ENCODE peak calls at places on chromosomes 3 and 15, in nine cellular contexts. S is tibial nerve, Z is H1, P is uterus, M is right lobe of liver, U is stomach, C is esophagus squamous epithelium, N is heart left ventricle, F is body of pancreas. W is an unnamed sample. For H3K4me1, the result is how much of the 10 kb centered on the place peaks cover.

GRCh38 chr15:53473886-53474285 is 285.6 kb downstream of the WDR72 start:
- DNase-seq in S (no peak), Z (no peak), P (no peak), M (no peak), U (no peak), C (no peak), N (no peak), F (no peak), W (no peak)

GRCh38 chr15:77860101-77860691 is 217.3 kb downstream of the TBC1D2B start:
- DNase-seq in S (no peak), Z (no peak), P (no peak), M (no peak), U (no peak), C (no peak), N (no peak), F (no peak), W (no peak)

GRCh38 chr3:101184111-101184510 is 136.3 kb downstream of the IMPG2 start:
- DNase-seq in S (no peak), Z (no peak), P (no peak), M (no peak), U (no peak), C (no peak), N (no peak), F (no peak), W (no peak)

GRCh38 chr3:132378-132777 is 64.2 kb upstream of the CHL1 start:
- DNase-seq in S (no peak), Z (no peak), P (no peak), M (no peak), U (no peak), C (no peak), N (no peak), F (no peak), W (no peak)

GRCh38 chr15:60390931-60391501 is 6.8 kb downstream of the ANXA2 start:
- DNase-seq in S (no peak), Z (no peak), P (peak), M (no peak), U (peak), C (peak), N (no peak), F (peak), W (peak)

GRCh38 chr3:59775106-59775505 is 725.3 kb upstream of the CFAP20DC start:
- DNase-seq in S (no peak), Z (no peak), P (no peak), M (no peak), U (no peak), C (no peak), N (no peak), F (no peak), W (no peak)

GRCh38 chr3:139123377-139124095 is 78.8 kb upstream of the PRR23C start:
- DNase-seq in S (peak), Z (peak), P (no peak), M (no peak), U (no peak), C (no peak), N (no peak), F (no peak), W (no peak)

GRCh38 chr3:152737021-152737908 is 97.7 kb upstream of the P2RY1 start:
- DNase-seq in S (peak), Z (no peak), P (peak), M (no peak), U (no peak), C (no peak), N (no peak), F (peak), W (no peak)

GRCh38 chr15:100879046-100879445 is 585 bp upstream of the ALDH1A3 start:
- DNase-seq in S (no peak), Z (peak), P (no peak), M (no peak), U (no peak), C (no peak), N (no peak), F (no peak), W (no peak)

GRCh38 chr3:125123906-125124305 is 68.1 kb upstream of the HEG1 start:
- DNase-seq in S (no peak), Z (no peak), P (no peak), M (no peak), U (no peak), C (no peak), N (no peak), F (no peak), W (no peak)

GRCh38 chr3:141275032-141275422 is 43.4 kb downstream of the PXYLP1 start:
- DNase-seq in S (no peak), Z (peak), P (no peak), M (no peak), U (no peak), C (no peak), N (no peak), F (no peak), W (no peak)

GRCh38 chr3:146542968-146543367 is 1.4 kb downstream of the PLSCR1 start:
- DNase-seq in S (no peak), Z (no peak), P (no peak), M (no peak), U (no peak), C (no peak), N (no peak), F (no peak), W (no peak)

GRCh38 chr3:52248816-52249547 is 3.4 kb downstream of the PPM1M start:
- DNase-seq in S (no peak), Z (no peak), P (peak), M (peak), U (peak), C (no peak), N (peak), F (peak), W (no peak)

GRCh38 chr15:58386081-58386480 is 45.7 kb upstream of the LIPC start:
- DNase-seq in S (no peak), Z (no peak), P (no peak), M (peak), U (no peak), C (no peak), N (no peak), F (no peak), W (no peak)

GRCh38 chr15:43880406-43881184 is 53.8 kb downstream of the WDR76 start:
- DNase-seq in S (no peak), Z (no peak), P (no peak), M (no peak), U (no peak), C (no peak), N (no peak), F (no peak), W (peak)

GRCh38 chr3:53941945-53942344 is 50.3 kb upstream of the SELENOK start:
- DNase-seq in S (no peak), Z (no peak), P (no peak), M (no peak), U (no peak), C (no peak), N (no peak), F (no peak), W (no peak)

GRCh38 chr3:120264963-120265362 is 20.1 kb downstream of the GPR156 start:
- DNase-seq in S (no peak), Z (no peak), P (no peak), M (no peak), U (no peak), C (no peak), N (no peak), F (no peak), W (no peak)

GRCh38 chr3:174937488-174937887 is 78.4 kb downstream of the NAALADL2 start:
- DNase-seq in S (no peak), Z (no peak), P (no peak), M (no peak), U (no peak), C (no peak), N (no peak), F (no peak), W (no peak)

GRCh38 chr3:72163809-72164634 is 379.1 kb upstream of the PROK2 start:
- DNase-seq in S (no peak), Z (no peak), P (no peak), M (no peak), U (no peak), C (peak), N (no peak), F (no peak), W (no peak)

GRCh38 chr3:140995881-140996280 is 54.2 kb downstream of the SLC25A36 start:
- DNase-seq in S (no peak), Z (no peak), P (no peak), M (no peak), U (no peak), C (no peak), N (no peak), F (peak), W (no peak)

GRCh38 chr15:63461230-63461629 is 43.2 kb upstream of the USP3 start:
- DNase-seq in S (no peak), Z (peak), P (no peak), M (no peak), U (peak), C (no peak), N (no peak), F (no peak), W (no peak)

GRCh38 chr15:61171190-61171589 is 57.9 kb downstream of the RORA start:
- DNase-seq in S (no peak), Z (no peak), P (no peak), M (no peak), U (no peak), C (no peak), N (no peak), F (no peak), W (no peak)

GRCh38 chr3:128351476-128352085 is 115.1 kb downstream of the DNAJB8 start:
- DNase-seq in S (no peak), Z (no peak), P (no peak), M (peak), U (no peak), C (no peak), N (no peak), F (peak), W (no peak)

GRCh38 chr15:69790632-69791031 is 307.1 kb downstream of the TLE3 start:
- DNase-seq in S (no peak), Z (no peak), P (no peak), M (no peak), U (no peak), C (no peak), N (no peak), F (no peak), W (no peak)

GRCh38 chr3:18223591-18224338 is 201.4 kb downstream of the SATB1 start:
- DNase-seq in S (no peak), Z (no peak), P (no peak), M (no peak), U (no peak), C (no peak), N (no peak), F (no peak), W (no peak)

GRCh38 chr3:18228060-18228459 is 197.1 kb downstream of the SATB1 start:
- DNase-seq in S (no peak), Z (no peak), P (no peak), M (no peak), U (no peak), C (no peak), N (no peak), F (no peak), W (no peak)

GRCh38 chr3:18224406-18224805 is 200.7 kb downstream of the SATB1 start:
- DNase-seq in S (no peak), Z (no peak), P (no peak), M (no peak), U (no peak), C (no peak), N (no peak), F (no peak), W (no peak)

GRCh38 chr3:18222686-18223085 is 202.5 kb downstream of the SATB1 start:
- DNase-seq in S (no peak), Z (no peak), P (no peak), M (no peak), U (no peak), C (no peak), N (no peak), F (no peak), W (no peak)

GRCh38 chr3:18225709-18226108 is 199.4 kb downstream of the SATB1 start:
- DNase-seq in S (no peak), Z (no peak), P (no peak), M (no peak), U (no peak), C (no peak), N (no peak), F (no peak), W (no peak)
- H3K4me1 ChIP-seq in S (under half), Z (under half), P (under half), M (under half), U (under half), C (under half), N (under half), F (under half), W (under half)

GRCh38 chr15:40766194-40766830 is 2.4 kb downstream of the GCHFR start:
- DNase-seq in S (no peak), Z (no peak), P (no peak), M (no peak), U (no peak), C (no peak), N (no peak), F (no peak), W (no peak)

GRCh38 chr15:40764766-40765136 is 883 bp downstream of the GCHFR start:
- DNase-seq in S (no peak), Z (no peak), P (no peak), M (no peak), U (no peak), C (no peak), N (no peak), F (no peak), W (no peak)

GRCh38 chr15:40766906-40767837 is 2.6 kb upstream of the C15orf62 start:
- DNase-seq in S (no peak), Z (no peak), P (no peak), M (no peak), U (no peak), C (no peak), N (no peak), F (no peak), W (peak)

GRCh38 chr15:40762919-40763800 is 708 bp upstream of the GCHFR start:
- DNase-seq in S (peak), Z (peak), P (peak), M (peak), U (peak), C (no peak), N (peak), F (peak), W (peak)

DNA sequence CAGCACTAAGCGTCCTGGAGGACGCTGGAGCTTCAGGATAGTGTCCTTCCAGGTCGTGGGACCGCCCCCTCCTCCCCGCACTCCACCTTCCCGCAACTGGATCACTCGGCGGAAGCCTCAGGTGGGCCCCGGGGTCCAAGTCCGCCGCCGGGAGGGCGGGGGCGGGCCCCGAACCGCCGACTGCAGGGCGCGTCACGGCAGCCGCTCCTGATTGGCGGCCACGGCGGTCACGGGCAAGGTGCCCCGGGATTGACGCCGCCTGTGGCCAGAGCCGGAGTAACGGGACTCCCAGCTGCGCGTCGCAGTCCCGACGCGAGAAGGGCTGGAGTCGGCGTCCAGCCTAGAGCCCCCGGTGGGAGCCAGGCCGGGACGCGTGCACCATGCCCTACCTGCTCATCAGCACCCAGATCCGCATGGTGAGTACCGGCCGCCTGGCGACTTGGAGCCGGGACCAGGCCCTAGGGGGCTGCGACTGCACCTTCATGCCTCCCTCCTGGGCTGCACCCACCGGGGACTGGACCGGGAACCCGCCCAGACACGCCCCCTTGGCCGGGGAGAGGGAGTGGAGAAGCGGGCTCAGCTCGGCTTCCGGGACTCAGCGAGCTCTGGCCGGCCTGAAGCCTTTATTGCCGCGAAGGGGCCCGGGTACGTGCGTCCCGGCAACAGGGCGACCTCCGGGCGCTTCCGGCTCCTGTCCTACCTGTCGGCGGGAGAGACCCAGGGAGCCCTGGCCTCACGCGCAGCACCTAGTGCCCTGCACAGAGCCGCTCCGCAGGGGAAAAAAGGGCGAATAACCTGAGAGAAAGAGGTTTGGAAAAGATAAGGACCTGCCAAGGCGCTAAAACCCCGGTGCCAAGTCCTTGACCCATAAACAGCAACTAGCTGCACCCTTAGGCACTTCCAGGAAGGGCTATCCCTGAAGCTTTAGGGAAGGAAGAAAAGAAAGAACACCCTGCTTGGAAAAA is at the start of gene GCHFR:
- DNase-seq in S (peak), Z (peak), P (peak), M (peak), U (peak), C (no peak), N (peak), F (peak), W (peak)
- TF ChIP-seq POLR2A in S (no peak), Z (no peak), P (no peak), M (peak), U (no peak), C (no peak), N (no peak), F (peak), W (no peak)

DNA sequence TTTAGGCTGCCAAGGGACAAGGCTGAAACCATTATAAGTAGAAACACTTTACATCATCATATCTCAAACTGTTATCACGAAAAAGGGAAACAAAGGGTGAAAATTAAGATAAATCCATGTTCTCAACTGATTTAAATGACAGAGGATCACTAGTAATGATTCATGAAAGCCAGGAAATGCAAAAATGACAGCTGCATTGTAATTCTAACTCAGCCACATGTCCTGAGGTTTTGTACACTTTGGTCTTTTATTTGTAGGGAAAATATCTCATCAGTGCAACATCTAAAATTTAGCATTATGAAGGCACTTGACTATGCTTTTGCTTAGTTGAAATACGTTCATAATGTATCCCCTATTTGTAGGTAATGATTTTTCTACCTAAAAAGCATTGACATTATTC is 379.7 kb downstream of the TIGIT start:
- DNase-seq in S (no peak), Z (no peak), P (no peak), M (no peak), U (no peak), C (no peak), N (no peak), F (no peak), W (no peak)
- H3K4me3 ChIP-seq in S (no peak), Z (no peak), P (no peak), M (no peak), U (no peak), C (no peak), N (no peak), F (no peak), W (no peak)

GRCh38 chr3:39372831-39373230 is 10.3 kb upstream of the SLC25A38 start:
- DNase-seq in S (no peak), Z (no peak), P (no peak), M (no peak), U (no peak), C (no peak), N (no peak), F (no peak), W (no peak)
- H3K4me1 ChIP-seq in S (under half), Z (under half), P (under half), M (under half), U (under half), C (under half), N (under half), F (under half), W (under half)

DNA sequence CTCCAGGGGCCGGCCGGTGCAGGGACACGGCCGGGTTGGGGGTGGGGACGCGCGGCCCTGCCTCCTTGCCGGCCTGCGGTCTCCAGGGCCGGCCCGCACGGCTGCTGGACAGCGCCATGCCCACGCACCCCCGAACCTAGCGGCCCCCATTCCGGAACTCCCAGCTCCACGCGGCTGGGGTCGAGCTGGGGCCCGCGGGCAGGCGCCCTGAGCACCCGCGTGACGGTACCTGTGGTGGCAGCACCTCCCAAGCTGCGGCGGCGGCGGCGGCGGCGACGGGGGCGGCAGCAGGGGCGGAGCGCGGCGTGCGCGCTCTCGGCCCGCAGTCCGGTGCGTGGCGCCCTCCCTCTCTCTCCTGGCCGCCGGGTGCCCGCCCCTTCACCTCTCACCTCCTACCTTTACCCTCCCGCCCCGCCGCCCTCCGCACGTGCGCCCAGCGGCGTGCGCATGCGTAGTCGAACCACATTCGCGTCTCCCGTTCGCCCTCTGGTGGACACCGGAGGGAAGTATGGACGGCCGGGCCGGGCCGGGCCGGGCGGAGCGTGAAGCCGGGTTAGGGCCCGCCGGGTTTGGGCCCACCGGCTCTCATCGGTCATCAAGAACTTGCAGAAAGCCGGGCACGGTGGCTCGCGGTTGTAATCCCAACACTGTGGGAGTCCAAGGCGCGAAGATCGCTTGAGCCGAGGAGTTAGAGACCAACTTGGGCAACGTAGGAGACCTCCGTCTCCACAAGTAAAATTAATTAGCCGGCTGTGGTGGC is at the start of gene SCAP:
- DNase-seq in S (peak), Z (peak), P (peak), M (peak), U (peak), C (peak), N (peak), F (peak), W (peak)
- TF ChIP-seq POLR2A in S (no peak), Z (no peak), P (peak), M (peak), U (no peak), C (no peak), N (no peak), F (peak), W (peak)

GRCh38 chr3:30610702-30611410 is 4.5 kb downstream of the TGFBR2 start:
- DNase-seq in S (no peak), Z (no peak), P (no peak), M (no peak), U (no peak), C (no peak), N (no peak), F (no peak), W (no peak)
- H3K4me3 ChIP-seq in S (peak), Z (no peak), P (no peak), M (no peak), U (no peak), C (peak), N (peak), F (no peak), W (no peak)